ENCODE peak calls at places on chromosome 21, in ten cellular contexts. U, A, Y, S, X, P, E, M, D and R are unnamed samples.

GRCh38 chr21:25421327-25422028 is 185.8 kb downstream of the MRPL39 start:
- DNase-seq in U (peak), A (peak), Y (peak), S (no peak), X (peak), P (peak), E (peak), M (no peak), D (no peak), R (peak)

GRCh38 chr21:28663111-28663693 is 329.5 kb downstream of the LTN1 start:
- DNase-seq in U (no peak), A (no peak), Y (peak), S (no peak), X (no peak), P (no peak), E (no peak), M (no peak), D (no peak), R (no peak)

GRCh38 chr21:29299046-29299905 is 554 bp downstream of the BACH1 start:
- DNase-seq in U (peak), A (peak), Y (peak), S (peak), X (peak), P (peak), E (peak), M (no peak), D (peak), R (no peak)

GRCh38 chr21:29077651-29078090 is 4.2 kb upstream of the CCT8 start:
- DNase-seq in U (no peak), A (peak), Y (peak), S (no peak), X (peak), P (peak), E (no peak), M (no peak), D (no peak), R (no peak)

GRCh38 chr21:34988139-34988538 is 61.0 kb downstream of the RUNX1 start:
- DNase-seq in U (no peak), A (no peak), Y (peak), S (no peak), X (no peak), P (no peak), E (no peak), M (no peak), D (no peak), R (no peak)

GRCh38 chr21:29834617-29835016 is 105.2 kb downstream of the GRIK1 start:
- DNase-seq in U (no peak), A (no peak), Y (no peak), S (no peak), X (no peak), P (no peak), E (no peak), M (no peak), D (no peak), R (no peak)

GRCh38 chr21:29287383-29287782 is 11.3 kb upstream of the BACH1 start:
- DNase-seq in U (peak), A (no peak), Y (peak), S (no peak), X (peak), P (peak), E (peak), M (no peak), D (no peak), R (no peak)

GRCh38 chr21:45582128-45582527 is 39.9 kb upstream of the SLC19A1 start:
- DNase-seq in U (no peak), A (no peak), Y (no peak), S (no peak), X (no peak), P (no peak), E (no peak), M (no peak), D (peak), R (no peak)

DNA sequence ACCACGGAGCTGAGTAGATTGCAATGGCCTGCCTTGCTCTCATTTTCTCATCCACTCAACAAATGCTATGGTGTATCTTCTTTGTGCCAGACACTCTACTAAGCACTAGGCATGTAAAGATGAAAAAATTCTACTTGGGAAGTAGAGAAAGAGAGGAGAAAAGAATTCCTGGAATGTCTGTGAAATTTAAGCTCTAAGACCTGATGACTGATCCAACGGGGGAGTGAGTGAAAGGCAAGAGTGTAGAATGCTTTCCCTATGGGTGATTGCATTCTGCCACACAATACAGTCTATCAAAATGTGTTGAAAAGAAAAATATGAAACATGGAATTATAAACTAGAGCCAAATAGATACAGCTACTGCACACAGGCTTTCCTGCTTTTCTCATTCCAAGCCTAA is 82.3 kb downstream of the CYYR1 start:
- DNase-seq in U (peak), A (no peak), Y (peak), S (no peak), X (peak), P (no peak), E (no peak), M (no peak), D (no peak), R (no peak)
- H3K4me3 ChIP-seq in U (no peak), A (no peak), Y (no peak), S (no peak), X (no peak), P (no peak), E (no peak), M (no peak), D (no peak), R (no peak)

DNA sequence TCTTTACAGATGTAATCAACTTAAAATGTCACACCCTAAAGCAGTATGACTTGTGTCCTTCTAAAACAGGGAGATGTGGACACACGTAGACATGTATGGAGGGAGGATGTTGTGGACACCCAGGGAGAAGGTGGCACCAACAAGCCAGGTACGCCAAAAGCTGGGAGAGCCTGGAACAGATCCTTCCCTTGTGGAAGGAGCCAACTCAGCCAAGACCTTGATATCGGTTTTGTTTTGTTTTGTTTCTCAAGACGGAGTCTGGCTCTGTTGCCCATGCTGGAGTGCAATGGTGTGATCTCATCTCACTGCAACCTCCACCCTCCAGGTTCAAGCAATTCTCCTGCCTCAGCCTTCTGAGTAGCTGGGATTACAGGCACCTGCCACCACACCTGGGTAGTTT is 45.6 kb downstream of the CHAF1B start:
- DNase-seq in U (peak), A (no peak), Y (no peak), S (no peak), X (peak), P (peak), E (no peak), M (no peak), D (no peak), R (no peak)
- H3K4me3 ChIP-seq in U (peak), A (no peak), Y (no peak), S (peak), X (no peak), P (peak), E (no peak), M (peak), D (peak), R (peak)

GRCh38 chr21:32410916-32411315 is 1.6 kb upstream of the EVA1C start:
- DNase-seq in U (no peak), A (no peak), Y (no peak), S (no peak), X (no peak), P (no peak), E (no peak), M (no peak), D (no peak), R (no peak)

GRCh38 chr21:32411366-32412161 is 942 bp upstream of the EVA1C start:
- DNase-seq in U (peak), A (peak), Y (peak), S (peak), X (peak), P (peak), E (peak), M (no peak), D (peak), R (no peak)

GRCh38 chr21:32413697-32414578 is 1.4 kb downstream of the EVA1C start:
- DNase-seq in U (peak), A (peak), Y (no peak), S (no peak), X (peak), P (peak), E (peak), M (no peak), D (peak), R (no peak)

GRCh38 chr21:32412998-32413504 is 545 bp downstream of the EVA1C start:
- DNase-seq in U (no peak), A (peak), Y (no peak), S (peak), X (peak), P (no peak), E (no peak), M (no peak), D (peak), R (no peak)

DNA sequence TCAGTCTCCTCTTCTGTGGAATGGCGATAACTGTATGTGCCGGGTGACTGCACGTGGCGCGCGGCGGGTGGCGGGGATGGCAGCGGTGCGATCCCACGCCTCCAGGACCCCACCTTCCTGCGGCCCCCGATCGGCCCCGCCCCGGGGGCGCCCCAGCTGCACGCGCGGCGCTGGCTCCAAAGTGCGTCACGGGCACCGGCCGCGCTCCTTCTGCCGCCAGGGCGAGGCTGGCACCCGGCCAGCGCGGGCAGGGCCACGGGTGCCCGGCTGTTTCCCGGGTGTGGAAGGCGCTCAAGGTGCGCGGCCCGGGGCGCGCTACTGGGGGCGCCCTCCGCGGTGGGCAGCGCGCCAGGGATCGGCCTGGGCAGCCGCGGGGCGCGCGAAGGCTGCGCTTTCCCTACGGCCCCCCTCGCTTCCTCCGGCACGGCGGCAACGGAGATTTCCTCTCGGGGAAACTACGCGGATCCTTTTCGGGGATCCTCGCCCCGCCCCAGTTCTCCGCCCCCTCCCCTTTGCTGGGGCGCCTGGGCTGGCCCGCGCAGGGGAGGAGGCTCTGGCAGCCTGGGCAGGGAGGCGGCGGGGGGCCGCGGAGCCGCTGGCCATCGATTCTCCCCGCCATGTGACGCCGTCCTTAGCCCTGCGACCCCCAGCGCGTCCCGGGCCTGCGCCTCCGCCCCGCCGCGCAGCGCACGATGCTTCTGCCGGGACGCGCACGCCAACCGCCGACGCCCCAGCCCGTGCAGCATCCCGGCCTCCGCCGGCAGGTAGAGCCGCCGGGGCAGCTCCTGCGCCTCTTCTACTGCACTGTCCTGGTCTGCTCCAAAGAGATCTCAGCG is at the start of gene EVA1C:
- DNase-seq in U (peak), A (peak), Y (no peak), S (peak), X (peak), P (peak), E (peak), M (no peak), D (peak), R (no peak)
- H3K4me3 ChIP-seq in U (peak), A (peak), Y (peak), S (peak), X (peak), P (peak), E (peak), M (peak), D (peak), R (peak)

DNA sequence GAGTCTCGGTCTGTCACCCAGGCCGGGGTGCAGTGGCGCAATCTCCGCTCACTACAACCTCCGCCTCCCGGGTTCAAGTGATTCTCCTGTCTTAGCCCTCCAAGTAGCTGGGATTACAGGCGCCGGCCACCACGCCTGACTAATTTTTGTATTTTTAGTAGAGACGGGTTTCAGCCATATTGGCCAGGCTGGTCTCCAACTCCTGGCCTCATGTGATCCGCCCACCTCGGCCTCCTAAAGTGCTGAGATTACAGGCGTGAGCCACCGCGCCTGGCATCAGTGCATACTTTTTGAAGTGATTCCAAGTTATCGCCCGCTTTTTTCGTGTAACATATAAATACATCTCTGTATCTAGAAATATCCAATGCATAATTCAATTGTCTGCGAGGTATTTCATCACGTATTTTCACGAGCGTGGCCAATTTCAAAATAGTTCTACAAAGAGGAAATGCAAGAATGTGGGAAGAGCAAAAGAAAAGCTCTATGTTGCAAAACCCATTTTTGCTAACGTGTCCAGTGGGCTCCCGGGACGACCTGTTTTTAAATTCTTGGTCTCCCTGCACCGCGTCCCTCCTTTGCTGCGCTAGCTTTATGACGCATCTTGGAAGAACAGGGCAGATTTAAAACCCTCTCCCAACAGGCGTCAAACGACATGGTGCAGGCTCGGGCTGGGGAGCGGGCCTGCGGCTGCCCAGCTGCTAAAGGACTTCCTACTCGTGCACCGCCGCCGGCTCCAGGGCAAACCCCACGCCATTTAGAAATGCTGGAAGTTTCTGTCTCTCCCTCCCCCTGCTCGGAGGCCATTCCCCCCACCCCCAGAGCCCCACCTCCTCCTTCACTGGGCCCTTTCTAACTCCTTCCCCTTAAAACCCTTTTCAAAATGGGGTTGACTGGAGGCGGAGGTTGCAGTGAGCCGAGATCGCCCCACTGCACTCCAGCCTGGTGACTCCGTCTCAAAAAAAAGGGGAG is 918 bp upstream of the IFNGR2 start:
- DNase-seq in U (peak), A (peak), Y (peak), S (peak), X (peak), P (peak), E (peak), M (no peak), D (peak), R (no peak)
- H3K4me3 ChIP-seq in U (peak), A (peak), Y (peak), S (peak), X (peak), P (peak), E (peak), M (peak), D (peak), R (peak)

DNA sequence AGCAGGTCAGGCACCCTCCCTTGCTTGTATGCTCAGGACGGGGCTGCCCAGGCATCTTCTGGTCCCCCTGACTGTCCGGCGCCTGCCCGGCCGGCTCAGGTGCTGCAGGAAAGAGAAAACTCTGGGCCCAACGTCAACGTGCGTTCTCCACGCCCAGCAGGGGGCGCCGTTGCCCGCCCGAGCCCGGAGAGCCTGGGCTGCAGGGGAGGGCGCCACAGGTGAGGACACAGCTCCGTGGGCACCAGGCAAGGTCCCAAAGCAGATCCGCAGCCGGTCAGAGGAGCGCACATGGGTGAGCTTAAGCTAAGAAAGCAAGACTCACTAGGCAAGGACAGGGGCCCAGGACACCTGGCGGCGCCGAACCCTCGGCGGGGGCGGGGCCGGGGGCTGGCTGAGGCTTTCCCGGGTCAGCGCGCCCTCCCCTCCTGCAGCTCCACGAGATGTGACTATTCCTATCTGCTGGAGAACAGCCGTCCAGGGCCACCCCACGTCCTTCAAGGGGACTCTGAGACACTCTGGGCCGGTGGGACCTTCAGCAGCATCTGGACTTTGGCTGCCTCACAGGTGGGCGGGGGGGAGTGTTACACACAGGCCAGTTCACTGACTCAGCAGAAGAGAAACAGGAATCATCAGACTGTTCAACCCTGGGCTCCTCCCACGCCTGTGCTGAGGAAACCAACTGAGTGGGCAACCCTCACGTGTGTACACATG is 29.3 kb downstream of the KRTAP10-1 start:
- DNase-seq in U (peak), A (peak), Y (peak), S (peak), X (peak), P (peak), E (no peak), M (no peak), D (peak), R (no peak)
- H3K4me3 ChIP-seq in U (no peak), A (no peak), Y (no peak), S (no peak), X (no peak), P (no peak), E (no peak), M (peak), D (no peak), R (no peak)

DNA sequence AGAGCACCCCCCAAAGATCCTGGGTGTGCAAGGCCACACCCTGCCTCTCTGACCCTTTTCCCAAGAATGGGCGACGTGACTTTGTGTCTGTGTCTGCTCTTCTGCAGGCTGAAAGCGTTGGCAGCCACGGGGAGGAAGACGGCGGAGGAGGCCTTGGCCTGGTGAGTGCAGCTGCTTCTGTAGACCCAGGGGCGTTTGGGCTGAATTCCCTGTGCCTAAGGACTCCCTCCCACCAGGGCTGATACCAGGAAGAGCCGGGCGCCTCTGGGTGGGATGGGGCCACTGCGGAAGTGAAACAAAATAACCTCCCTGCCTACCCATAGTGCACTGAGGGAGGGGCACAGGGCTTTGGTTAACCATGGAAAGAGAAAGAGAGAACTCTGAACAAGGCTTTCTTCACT is 2.5 kb downstream of the UBASH3A start:
- DNase-seq in U (no peak), A (no peak), Y (no peak), S (no peak), X (no peak), P (no peak), E (no peak), M (no peak), D (no peak), R (no peak)
- H3K4me3 ChIP-seq in U (no peak), A (no peak), Y (no peak), S (no peak), X (no peak), P (no peak), E (no peak), M (no peak), D (peak), R (no peak)

GRCh38 chr21:33968082-33968997 is 52.7 kb upstream of the ATP5PO start:
- DNase-seq in U (peak), A (no peak), Y (peak), S (no peak), X (peak), P (peak), E (peak), M (peak), D (no peak), R (no peak)

GRCh38 chr21:33966324-33966949 is 50.8 kb upstream of the ATP5PO start:
- DNase-seq in U (no peak), A (no peak), Y (no peak), S (no peak), X (no peak), P (no peak), E (no peak), M (peak), D (no peak), R (no peak)

GRCh38 chr21:33967086-33967571 is 51.5 kb upstream of the ATP5PO start:
- DNase-seq in U (no peak), A (no peak), Y (no peak), S (no peak), X (no peak), P (no peak), E (no peak), M (peak), D (no peak), R (no peak)

GRCh38 chr21:33969600-33969999 is 54.0 kb upstream of the ATP5PO start:
- DNase-seq in U (no peak), A (no peak), Y (no peak), S (no peak), X (no peak), P (no peak), E (no peak), M (peak), D (no peak), R (no peak)

GRCh38 chr21:33968998-33969353 is 53.4 kb upstream of the ATP5PO start:
- DNase-seq in U (peak), A (no peak), Y (no peak), S (no peak), X (no peak), P (no peak), E (no peak), M (peak), D (no peak), R (no peak)
- H3K4me3 ChIP-seq in U (peak), A (no peak), Y (no peak), S (no peak), X (no peak), P (no peak), E (no peak), M (no peak), D (no peak), R (no peak)